ENCODE peak calls at places on chromosomes 13 and 19, in five cellular contexts. T, K, E, Z and Q are unnamed samples.

GRCh38 chr19:15166700-15167099 is 34.1 kb downstream of the NOTCH3 start:
- DNase-seq in Z (no peak), E (no peak), T (no peak), K (no peak), Q (no peak)

GRCh38 chr13:30849611-30850010 is 56.5 kb upstream of the MEDAG start:
- DNase-seq in E (no peak), T (no peak), K (no peak), Z (no peak), Q (no peak)

GRCh38 chr19:35868172-35868822 is at the start of gene APLP1:
- DNase-seq in E (peak), K (no peak), Z (peak), T (peak), Q (peak)

GRCh38 chr19:38862321-38863059 is 12.7 kb upstream of the HNRNPL start:
- DNase-seq in E (peak), Z (no peak), T (peak), K (peak), Q (peak)

GRCh38 chr19:38329651-38330050 is 6.0 kb upstream of the CATSPERG start:
- DNase-seq in T (no peak), K (no peak), Z (no peak), E (no peak), Q (no peak)

GRCh38 chr19:34428549-34429285 is 536 bp downstream of the UBA2 start:
- DNase-seq in K (no peak), T (peak), E (peak), Z (no peak), Q (no peak)

GRCh38 chr13:30841161-30841560 is 64.9 kb upstream of the MEDAG start:
- DNase-seq in Z (no peak), E (no peak), K (no peak), T (no peak), Q (no peak)

GRCh38 chr13:25971499-25972145 is 80.2 kb downstream of the SHISA2 start:
- DNase-seq in T (no peak), Z (no peak), K (peak), E (no peak), Q (no peak)

GRCh38 chr13:46575321-46575721 is 22.4 kb downstream of the LRCH1 start:
- DNase-seq in T (no peak), E (no peak), Z (no peak), K (no peak), Q (no peak)

GRCh38 chr13:48857576-48857975 is 118.1 kb upstream of the FNDC3A start:
- DNase-seq in Z (no peak), E (no peak), K (no peak), T (no peak), Q (no peak)

GRCh38 chr13:74883834-74884233 is 598.1 kb downstream of the TBC1D4 start:
- DNase-seq in K (no peak), E (no peak), Z (no peak), T (no peak), Q (no peak)

GRCh38 chr19:52923782-52924593 is 760 bp upstream of the ZNF888 start:
- DNase-seq in E (peak), K (no peak), T (peak), Z (peak), Q (no peak)

GRCh38 chr19:3665681-3666544 is 34.4 kb downstream of the PIP5K1C start:
- DNase-seq in K (no peak), Z (peak), T (peak), E (peak), Q (peak)

GRCh38 chr13:33119886-33120543 is 103.8 kb downstream of the KL start:
- DNase-seq in Z (no peak), K (peak), E (no peak), T (no peak), Q (no peak)

GRCh38 chr13:57375876-57376275 is 208.9 kb downstream of the PRR20E start:
- DNase-seq in E (no peak), T (no peak), Z (no peak), K (no peak), Q (no peak)

GRCh38 chr19:7799640-7800355 is 30.2 kb upstream of the EVI5L start:
- DNase-seq in Z (peak), K (peak), E (peak), T (peak), Q (peak)

GRCh38 chr19:55094456-55095259 is 19.0 kb downstream of the EPS8L1 start:
- DNase-seq in Z (peak), K (no peak), E (no peak), T (no peak), Q (no peak)

GRCh38 chr13:32284927-32285632 is 30.1 kb downstream of the ZAR1L start:
- DNase-seq in E (peak), Z (no peak), K (peak), T (no peak), Q (no peak)

GRCh38 chr19:21483589-21484170 is 21.7 kb upstream of the ZNF429 start:
- DNase-seq in Z (peak), T (peak), K (peak), E (peak), Q (peak)

GRCh38 chr13:44088409-44088808 is 208.7 kb downstream of the LACC1 start:
- DNase-seq in Z (no peak), T (no peak), E (no peak), K (no peak), Q (no peak)

GRCh38 chr19:10252707-10253106 is 693 bp downstream of the MRPL4 start:
- DNase-seq in K (no peak), Z (no peak), T (no peak), E (no peak), Q (no peak)

GRCh38 chr19:10254244-10254643 is 2.2 kb downstream of the MRPL4 start:
- DNase-seq in E (no peak), Z (no peak), T (no peak), K (no peak), Q (no peak)

GRCh38 chr19:10255358-10255757 is 3.3 kb downstream of the MRPL4 start:
- DNase-seq in T (no peak), E (no peak), Z (no peak), K (no peak), Q (no peak)

GRCh38 chr19:10256551-10256950 is 4.5 kb downstream of the MRPL4 start:
- DNase-seq in E (no peak), Z (no peak), T (no peak), K (no peak), Q (no peak)

GRCh38 chr19:10251792-10252694 is at the start of gene MRPL4:
- DNase-seq in Z (peak), T (peak), K (peak), E (peak), Q (peak)
- TF ChIP-seq CTCF in Z (no peak), T (no peak), K (no peak), E (no peak), Q (no peak)

GRCh38 chr19:49489601-49490167 is 2.3 kb downstream of the RPL13A start:
- DNase-seq in E (no peak), Z (no peak), T (no peak), K (no peak), Q (no peak)

GRCh38 chr19:49491804-49492572 is 4.2 kb upstream of the RPS11 start:
- DNase-seq in Z (no peak), T (no peak), K (no peak), E (no peak), Q (no peak)

GRCh38 chr19:49491030-49491803 is 3.8 kb downstream of the RPL13A start:
- DNase-seq in K (no peak), E (no peak), Z (no peak), T (no peak), Q (no peak)

GRCh38 chr19:49488863-49489537 is 1.6 kb downstream of the RPL13A start:
- DNase-seq in K (no peak), E (no peak), Z (no peak), T (no peak), Q (no peak)

GRCh38 chr19:49490287-49491029 is 3.0 kb downstream of the RPL13A start:
- DNase-seq in Z (no peak), E (no peak), T (no peak), K (no peak), Q (no peak)
- TF ChIP-seq CTCF in Z (no peak), E (no peak), T (no peak), K (no peak), Q (no peak)

DNA sequence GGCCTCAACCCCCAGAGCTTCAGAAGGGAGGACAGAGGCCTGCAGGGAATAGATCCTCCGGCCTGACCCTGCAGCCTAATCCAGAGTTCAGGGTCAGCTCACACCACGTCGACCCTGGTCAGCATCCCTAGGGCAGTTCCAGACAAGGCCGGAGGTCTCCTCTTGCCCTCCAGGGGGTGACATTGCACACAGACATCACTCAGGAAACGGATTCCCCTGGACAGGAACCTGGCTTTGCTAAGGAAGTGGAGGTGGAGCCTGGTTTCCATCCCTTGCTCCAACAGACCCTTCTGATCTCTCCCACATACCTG is 969 bp upstream of the CEACAM5 start:
- DNase-seq in K (no peak), T (no peak), E (no peak), Z (peak), Q (no peak)
- TF ChIP-seq CTCF in K (no peak), T (no peak), E (no peak), Z (no peak), Q (no peak)

GRCh38 chr19:741506-742131 is 9.3 kb upstream of the MISP start:
- DNase-seq in E (no peak), T (no peak), K (no peak), Z (peak), Q (no peak)
- TF ChIP-seq CTCF in E (no peak), T (no peak), K (no peak), Z (no peak), Q (no peak)

DNA sequence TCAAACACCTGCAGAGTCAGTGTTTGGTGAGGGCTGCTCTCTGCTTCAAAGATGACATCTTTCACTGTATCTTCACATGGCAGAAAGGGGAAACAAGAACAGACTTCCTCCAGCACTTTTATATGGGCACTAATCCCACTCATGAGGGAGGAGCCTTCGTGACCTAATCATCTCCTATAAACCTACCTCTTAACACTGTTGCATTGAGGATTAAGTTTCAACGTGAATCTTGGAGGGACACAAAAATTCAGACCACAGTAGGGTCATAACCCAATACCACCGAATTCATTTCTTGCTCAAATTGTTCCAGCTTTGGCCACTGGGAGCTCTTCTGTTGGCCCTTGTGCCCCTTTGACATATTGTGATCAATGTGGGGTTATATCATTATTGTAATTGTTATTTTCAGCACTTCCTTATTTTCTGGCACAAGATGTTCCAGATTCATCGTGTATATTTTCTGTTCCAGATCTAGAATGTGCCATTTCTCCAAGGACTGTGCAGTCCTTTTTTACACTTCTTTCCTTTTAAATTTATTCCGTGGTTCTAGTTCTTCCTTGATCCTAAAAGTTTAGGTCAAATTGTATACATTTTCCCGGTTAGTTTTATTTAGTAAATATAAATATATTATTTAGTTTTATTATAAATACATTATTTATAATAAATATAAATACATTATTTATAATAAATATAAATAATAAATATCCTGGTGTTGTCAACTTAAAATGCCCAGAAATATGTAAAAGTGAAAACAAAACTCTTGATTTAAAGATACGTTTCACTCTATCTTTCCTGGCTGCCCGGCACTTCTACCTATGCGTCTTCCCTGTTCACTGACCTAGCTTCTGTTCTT is 35.5 kb upstream of the IGFL4 start:
- DNase-seq in E (no peak), Z (no peak), T (no peak), K (no peak), Q (no peak)
- TF ChIP-seq CTCF in E (no peak), Z (no peak), T (no peak), K (no peak), Q (no peak)

GRCh38 chr19:27774337-27774736 is 1438.6 kb downstream of the UQCRFS1 start:
- DNase-seq in K (no peak), Z (peak), T (no peak), E (no peak), Q (no peak)

GRCh38 chr19:27776020-27776419 is 1436.9 kb downstream of the UQCRFS1 start:
- DNase-seq in Z (no peak), T (no peak), K (no peak), E (no peak), Q (no peak)

GRCh38 chr19:27773318-27774094 is 1439.4 kb downstream of the UQCRFS1 start:
- DNase-seq in T (no peak), K (no peak), Z (no peak), E (no peak), Q (no peak)

GRCh38 chr19:27775395-27775794 is 1437.6 kb downstream of the UQCRFS1 start:
- DNase-seq in T (no peak), K (no peak), Z (no peak), E (no peak), Q (no peak)

GRCh38 chr19:27774827-27775226 is 1438.1 kb downstream of the UQCRFS1 start:
- DNase-seq in E (no peak), T (no peak), K (no peak), Z (peak), Q (no peak)
- TF ChIP-seq CTCF in E (no peak), T (no peak), K (peak), Z (peak), Q (no peak)

DNA sequence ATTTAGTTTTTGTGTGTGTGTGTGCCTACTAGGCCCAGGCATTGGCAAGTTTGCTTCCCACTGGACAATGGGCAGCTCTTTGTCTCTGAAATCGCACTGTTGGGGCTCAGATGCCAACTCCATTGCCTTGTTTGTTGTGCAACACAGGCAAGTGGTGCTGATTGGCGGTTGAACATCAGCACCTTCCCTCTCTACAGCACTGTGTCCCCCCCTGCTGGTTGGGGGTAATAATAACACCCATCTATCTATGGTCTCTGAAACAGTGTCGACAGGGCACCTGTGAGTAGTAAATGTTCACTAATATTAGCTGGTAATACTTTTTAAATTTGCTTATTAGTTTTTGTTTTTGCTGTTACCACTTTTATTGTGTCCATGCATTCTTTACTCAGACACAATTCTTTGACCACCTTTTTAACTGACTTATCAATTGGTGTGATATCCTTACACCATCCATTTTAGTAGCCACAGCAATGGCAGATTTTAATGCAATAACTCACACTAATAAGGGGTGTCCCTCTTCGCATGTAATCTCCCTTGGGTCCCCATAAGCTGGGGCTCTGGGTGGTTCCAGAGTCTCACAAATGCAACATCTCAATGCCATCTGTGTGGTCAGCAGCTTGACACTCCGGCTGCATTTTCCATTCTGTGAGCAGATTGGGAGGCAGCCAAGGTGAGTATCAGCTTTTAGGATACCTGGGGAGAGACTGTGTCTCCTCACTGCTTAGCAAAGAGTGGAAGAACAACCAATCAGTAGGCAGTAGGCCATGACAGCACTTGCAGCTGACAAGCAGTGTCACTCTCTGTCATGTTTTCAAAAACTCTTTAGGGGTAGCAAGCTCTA is 47.7 kb upstream of the UQCRFS1 start:
- DNase-seq in T (peak), Z (peak), E (no peak), K (no peak), Q (no peak)
- TF ChIP-seq CTCF in T (peak), Z (peak), E (no peak), K (peak), Q (no peak)